ENCODE peak calls at places on chromosome 1, in seven cellular contexts. G is right lobe of liver; H is NCI-H1092 treated with DMSO at 0.1 percent for 48 hours; K is stimulated activated CD8-positive, alpha-beta memory T cell treated with anti-CD3 and anti-CD28 coated beads, Interleukin-4, amount 100 ng/mL, for 4 hours; O is stimulated activated CD4-positive, alpha-beta T cell treated with anti-CD3 and anti-CD28 coated beads, Interleukin-12 subunit alpha, Interleukin-12 subunit beta, amount 100 ng/mL, for 4 hours; T is C1 segment of cervical spinal cord; X is epithelial cell of proximal tubule. U is an unnamed sample.

GRCh38 chr1:21022279-21023040 is 154.2 kb downstream of the EIF4G3 start:
- DNase-seq in X (peak), O (no peak), K (no peak), H (peak), T (no peak), G (no peak), U (peak)

GRCh38 chr1:116557323-116557878 is 13.4 kb downstream of the CD58 start:
- DNase-seq in G (no peak), O (no peak), H (no peak), T (no peak), X (no peak), K (no peak), U (no peak)

GRCh38 chr1:53276153-53276901 is 38.0 kb upstream of the MAGOH start:
- DNase-seq in O (no peak), X (no peak), H (no peak), G (peak), T (no peak), K (no peak), U (peak)

GRCh38 chr1:150543500-150544143 is 5.6 kb upstream of the ADAMTSL4 start:
- DNase-seq in T (no peak), H (peak), G (peak), K (no peak), X (no peak), O (no peak), U (no peak)

GRCh38 chr1:87197156-87197555 is 131.5 kb upstream of the LMO4 start:
- DNase-seq in X (no peak), G (no peak), T (no peak), O (no peak), H (no peak), K (no peak), U (no peak)

GRCh38 chr1:38600286-38600685 is 259.3 kb downstream of the RRAGC start:
- DNase-seq in G (no peak), K (no peak), T (no peak), O (no peak), X (no peak), H (no peak), U (no peak)

GRCh38 chr1:119686661-119687060 is 25.1 kb upstream of the PHGDH start:
- DNase-seq in X (no peak), K (no peak), G (no peak), O (no peak), H (no peak), T (no peak), U (no peak)

GRCh38 chr1:119637719-119638118 is 10.3 kb downstream of the ZNF697 start:
- DNase-seq in K (no peak), X (no peak), H (no peak), T (no peak), O (no peak), G (no peak), U (no peak)

GRCh38 chr1:12528021-12528852 is 89.8 kb downstream of the DHRS3 start:
- DNase-seq in X (no peak), G (peak), H (peak), T (no peak), K (no peak), O (no peak), U (no peak)

GRCh38 chr1:234369033-234369430 is 4.2 kb upstream of the COA6 start:
- DNase-seq in K (no peak), H (no peak), G (no peak), X (no peak), O (no peak), T (no peak), U (no peak)

GRCh38 chr1:117182271-117182670 is 28.5 kb downstream of the VTCN1 start:
- DNase-seq in X (no peak), T (no peak), G (no peak), H (no peak), K (no peak), O (no peak), U (no peak)

GRCh38 chr1:234987415-234988159 is 141.1 kb downstream of the TOMM20 start:
- DNase-seq in G (peak), H (no peak), X (no peak), K (no peak), T (peak), O (no peak), U (peak)

GRCh38 chr1:12174789-12175455 is 8.1 kb downstream of the TNFRSF1B start:
- DNase-seq in K (no peak), T (no peak), G (peak), O (no peak), X (no peak), H (no peak), U (no peak)

GRCh38 chr1:80769351-80769750 is 1031.4 kb upstream of the ADGRL2 start:
- DNase-seq in T (no peak), O (no peak), K (no peak), H (no peak), X (no peak), G (no peak), U (no peak)

GRCh38 chr1:109383087-109383779 is 14.5 kb downstream of the SORT1 start:
- DNase-seq in X (no peak), K (no peak), T (no peak), G (no peak), H (no peak), O (no peak), U (no peak)

GRCh38 chr1:102628008-102628736 is 480.1 kb downstream of the COL11A1 start:
- DNase-seq in T (peak), K (no peak), H (peak), O (no peak), X (no peak), G (no peak), U (no peak)

GRCh38 chr1:145858238-145858936 is 494 bp downstream of the PIAS3 start:
- DNase-seq in O (peak), G (peak), K (peak), T (no peak), H (no peak), X (no peak), U (no peak)

U was measured in NCI-H446.